ENCODE peak calls at places on chromosomes 5 and 9, in ten cellular contexts. One of them, this sample, is unnamed.
A peak's percentile ranks its signal among the peaks of the same experiment; 100 is the strongest.

GRCh38 chr9:74760031-74760700 is 127.6 kb downstream of the TRPM6 start:
- DNase-seq in iPS-NIHi11: no peak
- DNase-seq in stimulated activated CD4-positive, alpha-beta T cell treated with anti-CD3 and anti-CD28 coated beads, Interleukin-2, amount 100 ng/mL, for 24 hours: no peak
- DNase-seq in dorsolateral prefrontal cortex: no peak
- DNase-seq in aorta: no peak
- DNase-seq in nucleus accumbens: no peak
- DNase-seq in esophagus squamous epithelium: no peak
- DNase-seq in HuH-7.5: no peak
- DNase-seq in anterior cingulate cortex: no peak
- DNase-seq in EL: peak; percentile 86
- DNase-seq in this sample: no peak

GRCh38 chr5:151870820-151871219 is 53.8 kb downstream of the GLRA1 start:
- DNase-seq in EL: peak; percentile 97
- DNase-seq in HuH-7.5: no peak
- DNase-seq in anterior cingulate cortex: no peak
- DNase-seq in aorta: no peak
- DNase-seq in iPS-NIHi11: no peak
- DNase-seq in nucleus accumbens: no peak
- DNase-seq in stimulated activated CD4-positive, alpha-beta T cell treated with anti-CD3 and anti-CD28 coated beads, Interleukin-2, amount 100 ng/mL, for 24 hours: no peak
- DNase-seq in esophagus squamous epithelium: no peak
- DNase-seq in dorsolateral prefrontal cortex: no peak
- DNase-seq in this sample: no peak

GRCh38 chr5:33462456-33462855 is 21.7 kb downstream of the TARS1 start:
- DNase-seq in nucleus accumbens: no peak
- DNase-seq in aorta: no peak
- DNase-seq in stimulated activated CD4-positive, alpha-beta T cell treated with anti-CD3 and anti-CD28 coated beads, Interleukin-2, amount 100 ng/mL, for 24 hours: no peak
- DNase-seq in HuH-7.5: no peak
- DNase-seq in EL: no peak
- DNase-seq in anterior cingulate cortex: no peak
- DNase-seq in dorsolateral prefrontal cortex: no peak
- DNase-seq in iPS-NIHi11: no peak
- DNase-seq in esophagus squamous epithelium: no peak
- DNase-seq in this sample: no peak

GRCh38 chr5:171630047-171630669 is 155.5 kb upstream of the SMIM23 start:
- DNase-seq in dorsolateral prefrontal cortex: peak; percentile 63
- DNase-seq in esophagus squamous epithelium: no peak
- DNase-seq in iPS-NIHi11: peak; percentile 87
- DNase-seq in anterior cingulate cortex: no peak
- DNase-seq in EL: peak; percentile 74
- DNase-seq in aorta: peak; percentile 86
- DNase-seq in nucleus accumbens: no peak
- DNase-seq in stimulated activated CD4-positive, alpha-beta T cell treated with anti-CD3 and anti-CD28 coated beads, Interleukin-2, amount 100 ng/mL, for 24 hours: peak; percentile 33
- DNase-seq in HuH-7.5: peak; percentile 63
- DNase-seq in this sample: peak; percentile 54

GRCh38 chr5:73496984-73497457 is 1.2 kb upstream of the BTF3 start:
- DNase-seq in iPS-NIHi11: peak; percentile 25
- DNase-seq in aorta: no peak
- DNase-seq in esophagus squamous epithelium: no peak
- DNase-seq in nucleus accumbens: no peak
- DNase-seq in EL: peak; percentile 79
- DNase-seq in stimulated activated CD4-positive, alpha-beta T cell treated with anti-CD3 and anti-CD28 coated beads, Interleukin-2, amount 100 ng/mL, for 24 hours: no peak
- DNase-seq in dorsolateral prefrontal cortex: no peak
- DNase-seq in anterior cingulate cortex: no peak
- DNase-seq in HuH-7.5: peak; percentile 36
- DNase-seq in this sample: no peak

GRCh38 chr9:130986311-130986940 is 22.5 kb upstream of the LAMC3 start:
- DNase-seq in stimulated activated CD4-positive, alpha-beta T cell treated with anti-CD3 and anti-CD28 coated beads, Interleukin-2, amount 100 ng/mL, for 24 hours: no peak
- DNase-seq in nucleus accumbens: no peak
- DNase-seq in aorta: no peak
- DNase-seq in iPS-NIHi11: no peak
- DNase-seq in EL: no peak
- DNase-seq in HuH-7.5: no peak
- DNase-seq in dorsolateral prefrontal cortex: no peak
- DNase-seq in esophagus squamous epithelium: no peak
- DNase-seq in anterior cingulate cortex: no peak
- DNase-seq in this sample: no peak

GRCh38 chr9:70285246-70285645 is 26.5 kb downstream of the SMC5 start:
- DNase-seq in aorta: no peak
- DNase-seq in iPS-NIHi11: no peak
- DNase-seq in anterior cingulate cortex: no peak
- DNase-seq in dorsolateral prefrontal cortex: no peak
- DNase-seq in EL: peak; percentile 21
- DNase-seq in HuH-7.5: no peak
- DNase-seq in nucleus accumbens: no peak
- DNase-seq in esophagus squamous epithelium: no peak
- DNase-seq in stimulated activated CD4-positive, alpha-beta T cell treated with anti-CD3 and anti-CD28 coated beads, Interleukin-2, amount 100 ng/mL, for 24 hours: no peak
- DNase-seq in this sample: peak; percentile 66

GRCh38 chr9:21558627-21559401 is 76.7 kb upstream of the IFNE start:
- DNase-seq in aorta: no peak
- DNase-seq in EL: peak; percentile 56
- DNase-seq in dorsolateral prefrontal cortex: peak; percentile 41
- DNase-seq in anterior cingulate cortex: no peak
- DNase-seq in stimulated activated CD4-positive, alpha-beta T cell treated with anti-CD3 and anti-CD28 coated beads, Interleukin-2, amount 100 ng/mL, for 24 hours: peak; percentile 27
- DNase-seq in esophagus squamous epithelium: no peak
- DNase-seq in HuH-7.5: no peak
- DNase-seq in iPS-NIHi11: no peak
- DNase-seq in nucleus accumbens: no peak
- DNase-seq in this sample: no peak

GRCh38 chr9:124339603-124340146 is 75.6 kb downstream of the PSMB7 start:
- DNase-seq in HuH-7.5: no peak
- DNase-seq in nucleus accumbens: no peak
- DNase-seq in esophagus squamous epithelium: no peak
- DNase-seq in iPS-NIHi11: peak; percentile 77
- DNase-seq in EL: no peak
- DNase-seq in stimulated activated CD4-positive, alpha-beta T cell treated with anti-CD3 and anti-CD28 coated beads, Interleukin-2, amount 100 ng/mL, for 24 hours: no peak
- DNase-seq in anterior cingulate cortex: no peak
- DNase-seq in dorsolateral prefrontal cortex: no peak
- DNase-seq in aorta: no peak
- DNase-seq in this sample: no peak

GRCh38 chr5:125199968-125200841 is 453.8 kb upstream of the ZNF608 start:
- DNase-seq in aorta: no peak
- DNase-seq in stimulated activated CD4-positive, alpha-beta T cell treated with anti-CD3 and anti-CD28 coated beads, Interleukin-2, amount 100 ng/mL, for 24 hours: no peak
- DNase-seq in HuH-7.5: no peak
- DNase-seq in nucleus accumbens: peak; percentile 39
- DNase-seq in iPS-NIHi11: no peak
- DNase-seq in dorsolateral prefrontal cortex: peak; percentile 52
- DNase-seq in anterior cingulate cortex: no peak
- DNase-seq in EL: peak; percentile 13
- DNase-seq in esophagus squamous epithelium: no peak
- DNase-seq in this sample: no peak

GRCh38 chr9:33111621-33112020 is 35.1 kb upstream of the SMU1 start:
- DNase-seq in EL: no peak
- DNase-seq in stimulated activated CD4-positive, alpha-beta T cell treated with anti-CD3 and anti-CD28 coated beads, Interleukin-2, amount 100 ng/mL, for 24 hours: no peak
- DNase-seq in iPS-NIHi11: no peak
- DNase-seq in aorta: no peak
- DNase-seq in HuH-7.5: no peak
- DNase-seq in nucleus accumbens: no peak
- DNase-seq in anterior cingulate cortex: no peak
- DNase-seq in esophagus squamous epithelium: no peak
- DNase-seq in dorsolateral prefrontal cortex: no peak
- DNase-seq in this sample: no peak

GRCh38 chr5:142017832-142018427 is 5.1 kb upstream of the GNPDA1 start:
- DNase-seq in esophagus squamous epithelium: no peak
- DNase-seq in anterior cingulate cortex: no peak
- DNase-seq in nucleus accumbens: no peak
- DNase-seq in stimulated activated CD4-positive, alpha-beta T cell treated with anti-CD3 and anti-CD28 coated beads, Interleukin-2, amount 100 ng/mL, for 24 hours: no peak
- DNase-seq in HuH-7.5: no peak
- DNase-seq in dorsolateral prefrontal cortex: no peak
- DNase-seq in aorta: no peak
- DNase-seq in EL: peak; percentile 24
- DNase-seq in iPS-NIHi11: no peak
- DNase-seq in this sample: no peak

GRCh38 chr5:60929024-60929423 is 15.8 kb downstream of the ERCC8 start:
- DNase-seq in dorsolateral prefrontal cortex: no peak
- DNase-seq in nucleus accumbens: no peak
- DNase-seq in EL: no peak
- DNase-seq in esophagus squamous epithelium: no peak
- DNase-seq in HuH-7.5: no peak
- DNase-seq in anterior cingulate cortex: no peak
- DNase-seq in aorta: no peak
- DNase-seq in iPS-NIHi11: no peak
- DNase-seq in stimulated activated CD4-positive, alpha-beta T cell treated with anti-CD3 and anti-CD28 coated beads, Interleukin-2, amount 100 ng/mL, for 24 hours: no peak
- DNase-seq in this sample: no peak

GRCh38 chr5:75670571-75670970 is 46.7 kb downstream of the POC5 start:
- DNase-seq in dorsolateral prefrontal cortex: no peak
- DNase-seq in EL: no peak
- DNase-seq in HuH-7.5: no peak
- DNase-seq in aorta: no peak
- DNase-seq in esophagus squamous epithelium: no peak
- DNase-seq in iPS-NIHi11: no peak
- DNase-seq in stimulated activated CD4-positive, alpha-beta T cell treated with anti-CD3 and anti-CD28 coated beads, Interleukin-2, amount 100 ng/mL, for 24 hours: no peak
- DNase-seq in anterior cingulate cortex: no peak
- DNase-seq in nucleus accumbens: no peak
- DNase-seq in this sample: no peak

GRCh38 chr5:537098-537497 is 12.8 kb upstream of the SLC9A3 start:
- DNase-seq in HuH-7.5: no peak
- DNase-seq in dorsolateral prefrontal cortex: peak; percentile 30
- DNase-seq in anterior cingulate cortex: no peak
- DNase-seq in EL: no peak
- DNase-seq in nucleus accumbens: no peak
- DNase-seq in aorta: no peak
- DNase-seq in esophagus squamous epithelium: no peak
- DNase-seq in stimulated activated CD4-positive, alpha-beta T cell treated with anti-CD3 and anti-CD28 coated beads, Interleukin-2, amount 100 ng/mL, for 24 hours: no peak
- DNase-seq in iPS-NIHi11: no peak
- DNase-seq in this sample: no peak